ENCODE peak calls at places on chromosomes 12 and 14, in eight cellular contexts. One of them, this sample, is unnamed.

GRCh38 chr12:116887897-116888296 is 6.7 kb upstream of the HRK start:
- DNase-seq in transverse colon: no peak
- DNase-seq in sigmoid colon: no peak
- DNase-seq in GM12878: no peak
- DNase-seq in HCT116: no peak
- DNase-seq in GM12892: no peak
- DNase-seq in endothelial cell of umbilical vein: no peak
- DNase-seq in stomach: no peak
- DNase-seq in this sample: no peak

GRCh38 chr12:55626154-55626553 is 10.5 kb upstream of the OR10P1 start:
- DNase-seq in transverse colon: no peak
- DNase-seq in sigmoid colon: no peak
- DNase-seq in GM12878: no peak
- DNase-seq in HCT116: no peak
- DNase-seq in GM12892: no peak
- DNase-seq in endothelial cell of umbilical vein: no peak
- DNase-seq in stomach: no peak
- DNase-seq in this sample: no peak

GRCh38 chr12:93198086-93198485 is 179.6 kb upstream of the NUDT4 start:
- DNase-seq in transverse colon: no peak
- DNase-seq in sigmoid colon: no peak
- DNase-seq in GM12878: no peak
- DNase-seq in HCT116: peak; percentile 60
- DNase-seq in GM12892: no peak
- DNase-seq in endothelial cell of umbilical vein: peak; percentile 22
- DNase-seq in stomach: no peak
- DNase-seq in this sample: no peak

GRCh38 chr12:122937622-122938091 is 28.6 kb downstream of the ABCB9 start:
- DNase-seq in transverse colon: no peak
- DNase-seq in sigmoid colon: no peak
- DNase-seq in GM12878: no peak
- DNase-seq in HCT116: no peak
- DNase-seq in GM12892: no peak
- DNase-seq in endothelial cell of umbilical vein: no peak
- DNase-seq in stomach: no peak
- DNase-seq in this sample: no peak

GRCh38 chr12:79566452-79566851 is 124.3 kb downstream of the PAWR start:
- DNase-seq in transverse colon: no peak
- DNase-seq in sigmoid colon: no peak
- DNase-seq in GM12878: no peak
- DNase-seq in HCT116: no peak
- DNase-seq in GM12892: no peak
- DNase-seq in endothelial cell of umbilical vein: peak; percentile 89
- DNase-seq in stomach: no peak
- DNase-seq in this sample: no peak

GRCh38 chr14:87888136-87888999 is 104.6 kb downstream of the GALC start:
- DNase-seq in transverse colon: peak; percentile 8
- DNase-seq in sigmoid colon: no peak
- DNase-seq in GM12878: no peak
- DNase-seq in HCT116: no peak
- DNase-seq in GM12892: no peak
- DNase-seq in endothelial cell of umbilical vein: no peak
- DNase-seq in stomach: no peak
- DNase-seq in this sample: no peak

GRCh38 chr14:34113051-34113511 is 162.2 kb upstream of the EGLN3 start:
- DNase-seq in transverse colon: no peak
- DNase-seq in sigmoid colon: no peak
- DNase-seq in GM12878: no peak
- DNase-seq in HCT116: no peak
- DNase-seq in GM12892: no peak
- DNase-seq in endothelial cell of umbilical vein: no peak
- DNase-seq in stomach: no peak
- DNase-seq in this sample: no peak

GRCh38 chr12:122064780-122065588 is 13.6 kb upstream of the MLXIP start:
- DNase-seq in transverse colon: no peak
- DNase-seq in sigmoid colon: peak; percentile 85
- DNase-seq in GM12878: no peak
- DNase-seq in HCT116: peak; percentile 63
- DNase-seq in GM12892: no peak
- DNase-seq in endothelial cell of umbilical vein: peak; percentile 69
- DNase-seq in stomach: no peak
- DNase-seq in this sample: no peak

GRCh38 chr12:64625243-64626077 is 15.2 kb downstream of the RASSF3 start:
- DNase-seq in transverse colon: peak; percentile 54
- DNase-seq in sigmoid colon: peak; percentile 93
- DNase-seq in GM12878: peak; percentile 78
- DNase-seq in HCT116: peak; percentile 60
- DNase-seq in GM12892: no peak
- DNase-seq in endothelial cell of umbilical vein: peak; percentile 96
- DNase-seq in stomach: peak; percentile 47
- DNase-seq in this sample: no peak

DNA sequence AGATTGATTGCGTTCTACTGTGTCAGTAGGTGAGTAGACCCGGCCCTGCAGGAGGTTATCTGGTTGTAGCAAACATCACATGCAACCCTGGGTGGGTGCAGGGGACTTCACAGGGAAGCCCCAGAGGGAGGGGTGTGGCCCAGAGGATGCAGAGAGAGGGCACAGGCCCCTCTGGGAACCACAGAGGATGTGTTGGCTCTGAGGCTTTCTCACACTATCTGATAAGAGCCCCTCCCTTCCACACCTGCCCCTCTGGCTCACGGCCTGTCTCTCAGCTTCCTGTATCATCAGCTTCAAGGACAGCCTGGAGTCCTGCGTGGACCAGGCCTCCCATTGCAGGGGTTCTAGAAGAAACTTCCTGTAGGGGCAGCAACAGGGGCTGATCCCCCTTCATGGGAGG is 101.9 kb downstream of the RIN3 start:
- DNase-seq in transverse colon: no peak
- DNase-seq in sigmoid colon: no peak
- DNase-seq in GM12878: peak; percentile 66
- DNase-seq in HCT116: no peak
- DNase-seq in GM12892: no peak
- DNase-seq in endothelial cell of umbilical vein: no peak
- DNase-seq in stomach: no peak
- DNase-seq in this sample: peak; percentile 90
- TF ChIP-seq POLR2A in transverse colon: no peak
- TF ChIP-seq POLR2A in sigmoid colon: no peak
- TF ChIP-seq POLR2A in GM12878: no peak
- TF ChIP-seq POLR2A in HCT116: no peak
- TF ChIP-seq POLR2A in GM12892: peak; percentile 21
- TF ChIP-seq POLR2A in endothelial cell of umbilical vein: no peak
- TF ChIP-seq POLR2A in stomach: no peak
- TF ChIP-seq POLR2A in this sample: no peak

DNA sequence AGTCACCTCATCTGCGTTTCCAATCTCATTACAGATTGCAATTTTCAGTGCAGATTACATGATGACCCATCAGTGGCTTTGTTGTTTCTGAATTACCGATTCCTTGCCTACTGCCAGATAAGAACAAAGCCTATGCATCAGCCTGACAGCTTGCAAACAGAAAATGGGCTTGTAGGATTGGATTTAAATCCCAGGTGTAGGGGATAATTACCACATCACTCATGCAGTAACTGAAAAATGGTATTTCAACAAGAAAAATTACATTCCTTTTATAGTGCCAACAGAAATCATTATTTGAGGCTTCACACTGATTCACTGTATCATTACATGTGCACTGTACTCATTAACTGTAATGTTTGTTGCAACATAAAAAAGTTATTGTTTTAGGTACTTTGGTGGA is 689.1 kb downstream of the NOVA1 start:
- DNase-seq in transverse colon: no peak
- DNase-seq in sigmoid colon: no peak
- DNase-seq in GM12878: no peak
- DNase-seq in HCT116: no peak
- DNase-seq in GM12892: no peak
- DNase-seq in endothelial cell of umbilical vein: no peak
- DNase-seq in stomach: no peak
- DNase-seq in this sample: no peak
- TF ChIP-seq POLR2AphosphoS5 in transverse colon: no peak
- TF ChIP-seq POLR2AphosphoS5 in sigmoid colon: no peak
- TF ChIP-seq POLR2AphosphoS5 in GM12878: no peak
- TF ChIP-seq POLR2AphosphoS5 in HCT116: no peak
- TF ChIP-seq POLR2AphosphoS5 in GM12892: no peak
- TF ChIP-seq POLR2AphosphoS5 in endothelial cell of umbilical vein: no peak
- TF ChIP-seq POLR2AphosphoS5 in stomach: no peak
- TF ChIP-seq POLR2AphosphoS5 in this sample: no peak

GRCh38 chr14:23183479-23183878 is at the start of gene SLC7A8:
- DNase-seq in transverse colon: peak; percentile 67
- DNase-seq in sigmoid colon: peak; percentile 82
- DNase-seq in GM12878: no peak
- DNase-seq in HCT116: peak; percentile 7
- DNase-seq in GM12892: no peak
- DNase-seq in endothelial cell of umbilical vein: peak; percentile 15
- DNase-seq in stomach: peak; percentile 71
- DNase-seq in this sample: peak; percentile 75
- TF ChIP-seq POLR2A in transverse colon: peak; percentile 72
- TF ChIP-seq POLR2A in sigmoid colon: peak; percentile 35
- TF ChIP-seq POLR2A in GM12878: no peak
- TF ChIP-seq POLR2A in HCT116: peak; percentile 53
- TF ChIP-seq POLR2A in GM12892: no peak
- TF ChIP-seq POLR2A in endothelial cell of umbilical vein: no peak
- TF ChIP-seq POLR2A in stomach: no peak
- TF ChIP-seq POLR2A in this sample: peak; percentile 73

DNA sequence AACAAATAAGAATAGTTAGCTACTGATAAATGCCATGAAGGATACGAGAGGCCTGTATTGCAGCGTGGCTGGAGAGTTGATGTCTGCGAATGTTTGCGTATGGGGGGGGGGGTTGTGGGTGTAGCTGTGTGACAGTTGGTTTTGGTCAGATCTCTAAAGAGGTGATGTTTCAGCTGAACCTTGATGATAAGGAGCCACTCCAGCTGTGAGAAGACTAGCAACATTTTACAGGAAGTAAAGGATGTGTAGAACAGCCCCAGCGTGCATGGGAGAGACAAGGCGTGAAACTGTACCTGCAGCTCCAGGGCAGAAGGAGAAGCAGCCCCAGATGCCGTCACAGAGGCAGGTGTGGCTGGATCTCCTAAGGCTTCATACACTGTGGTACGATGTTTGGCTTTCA is 416.9 kb downstream of the TMEM132D start:
- DNase-seq in transverse colon: no peak
- DNase-seq in sigmoid colon: no peak
- DNase-seq in GM12878: no peak
- DNase-seq in HCT116: no peak
- DNase-seq in GM12892: no peak
- DNase-seq in endothelial cell of umbilical vein: no peak
- DNase-seq in stomach: no peak
- DNase-seq in this sample: no peak
- TF ChIP-seq POLR2AphosphoS5 in transverse colon: no peak
- TF ChIP-seq POLR2AphosphoS5 in sigmoid colon: no peak
- TF ChIP-seq POLR2AphosphoS5 in GM12878: no peak
- TF ChIP-seq POLR2AphosphoS5 in HCT116: no peak
- TF ChIP-seq POLR2AphosphoS5 in GM12892: no peak
- TF ChIP-seq POLR2AphosphoS5 in endothelial cell of umbilical vein: no peak
- TF ChIP-seq POLR2AphosphoS5 in stomach: no peak
- TF ChIP-seq POLR2AphosphoS5 in this sample: no peak

DNA sequence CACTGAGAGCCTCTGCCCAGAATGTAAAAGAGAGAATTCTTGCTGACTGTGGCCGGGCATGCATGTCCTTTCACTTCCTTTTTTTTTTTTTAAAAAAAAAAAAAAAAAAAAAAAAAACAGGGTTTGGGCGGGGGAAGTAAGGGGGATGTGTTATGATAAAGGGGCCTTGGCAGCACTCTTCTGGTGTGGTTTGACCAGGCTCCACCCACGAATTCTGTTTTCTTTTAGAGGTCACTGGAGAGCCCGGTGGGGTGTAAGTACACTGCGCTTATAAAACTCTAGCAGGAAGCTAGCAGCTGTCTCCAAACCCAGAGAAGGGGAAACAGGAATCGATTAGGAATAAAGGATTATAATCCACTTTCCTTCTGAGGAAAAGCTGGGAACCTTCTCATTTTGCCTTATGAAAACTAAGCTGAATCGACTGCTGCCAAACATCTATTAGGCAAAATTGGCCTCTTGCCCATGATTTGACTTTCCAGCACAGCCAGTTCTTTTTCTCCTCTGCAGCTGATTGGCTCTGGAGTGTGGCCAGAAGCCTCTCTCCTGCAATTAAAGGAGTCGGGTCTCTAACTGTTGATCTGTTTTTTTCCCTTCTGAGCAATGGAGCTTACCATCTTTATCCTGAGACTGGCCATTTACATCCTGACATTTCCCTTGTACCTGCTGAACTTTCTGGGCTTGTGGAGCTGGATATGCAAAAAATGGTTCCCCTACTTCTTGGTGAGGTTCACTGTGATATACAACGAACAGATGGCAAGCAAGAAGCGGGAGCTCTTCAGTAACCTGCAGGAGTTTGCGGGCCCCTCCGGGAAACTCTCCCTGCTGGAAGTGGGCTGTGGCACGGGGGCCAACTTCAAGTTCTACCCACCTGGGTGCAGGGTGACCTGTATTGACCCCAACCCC is 27.7 kb upstream of the HIGD1C start:
- DNase-seq in transverse colon: peak; percentile 92
- DNase-seq in sigmoid colon: peak; percentile 98
- DNase-seq in GM12878: peak; percentile 76
- DNase-seq in HCT116: peak; percentile 34
- DNase-seq in GM12892: peak; percentile 33
- DNase-seq in endothelial cell of umbilical vein: peak; percentile 94
- DNase-seq in stomach: peak; percentile 95
- DNase-seq in this sample: peak; percentile 83
- TF ChIP-seq POLR2A in transverse colon: peak; percentile 58
- TF ChIP-seq POLR2A in sigmoid colon: peak; percentile 35
- TF ChIP-seq POLR2A in GM12878: no peak
- TF ChIP-seq POLR2A in HCT116: no peak
- TF ChIP-seq POLR2A in GM12892: peak; percentile 29
- TF ChIP-seq POLR2A in endothelial cell of umbilical vein: no peak
- TF ChIP-seq POLR2A in stomach: no peak
- TF ChIP-seq POLR2A in this sample: peak; percentile 48

GRCh38 chr12:14841761-14842160 is 1.6 kb downstream of the ART4 start:
- DNase-seq in transverse colon: peak; percentile 23
- DNase-seq in sigmoid colon: peak; percentile 83
- DNase-seq in GM12878: no peak
- DNase-seq in HCT116: no peak
- DNase-seq in GM12892: no peak
- DNase-seq in endothelial cell of umbilical vein: peak; percentile 93
- DNase-seq in stomach: no peak
- DNase-seq in this sample: no peak
- TF ChIP-seq POLR2AphosphoS5 in transverse colon: peak; percentile 54
- TF ChIP-seq POLR2AphosphoS5 in sigmoid colon: peak; percentile 62
- TF ChIP-seq POLR2AphosphoS5 in GM12878: no peak
- TF ChIP-seq POLR2AphosphoS5 in HCT116: no peak
- TF ChIP-seq POLR2AphosphoS5 in GM12892: no peak
- TF ChIP-seq POLR2AphosphoS5 in endothelial cell of umbilical vein: peak; percentile 43
- TF ChIP-seq POLR2AphosphoS5 in stomach: peak; percentile 49
- TF ChIP-seq POLR2AphosphoS5 in this sample: peak; percentile 16

GRCh38 chr14:48944802-48945201 is 641.4 kb downstream of the RPS29 start:
- DNase-seq in transverse colon: no peak
- DNase-seq in sigmoid colon: no peak
- DNase-seq in GM12878: no peak
- DNase-seq in HCT116: no peak
- DNase-seq in GM12892: no peak
- DNase-seq in endothelial cell of umbilical vein: no peak
- DNase-seq in stomach: no peak
- DNase-seq in this sample: no peak

DNA sequence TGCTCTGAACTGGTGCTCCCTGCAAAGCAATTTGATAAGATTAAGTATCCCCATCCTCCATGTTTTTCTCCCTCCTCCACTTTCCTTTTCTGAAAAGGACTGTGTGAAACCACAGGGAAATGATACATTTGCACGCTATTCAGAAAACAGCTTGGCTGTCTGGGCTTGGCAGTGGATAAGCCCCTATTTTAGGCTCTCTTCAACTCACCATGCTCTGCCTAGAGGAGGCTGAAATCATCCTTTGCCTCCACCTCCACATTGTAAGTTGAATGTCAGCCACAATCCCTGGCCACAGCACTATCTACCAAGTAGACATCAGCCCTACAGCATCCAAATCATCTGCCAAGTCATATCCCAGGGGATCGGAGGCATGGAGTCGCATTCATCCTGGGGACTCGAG is 642.3 kb downstream of the RPS29 start:
- DNase-seq in transverse colon: no peak
- DNase-seq in sigmoid colon: no peak
- DNase-seq in GM12878: no peak
- DNase-seq in HCT116: no peak
- DNase-seq in GM12892: no peak
- DNase-seq in endothelial cell of umbilical vein: no peak
- DNase-seq in stomach: no peak
- DNase-seq in this sample: no peak
- TF ChIP-seq POLR2A in transverse colon: no peak
- TF ChIP-seq POLR2A in sigmoid colon: no peak
- TF ChIP-seq POLR2A in GM12878: no peak
- TF ChIP-seq POLR2A in HCT116: no peak
- TF ChIP-seq POLR2A in GM12892: no peak
- TF ChIP-seq POLR2A in endothelial cell of umbilical vein: no peak
- TF ChIP-seq POLR2A in stomach: no peak
- TF ChIP-seq POLR2A in this sample: no peak

This sample was measured in spleen.